ENCODE peak calls at places on chromosomes 16 and 17, in eight cellular contexts. One of them, this sample, is unnamed.

GRCh38 chr17:2081564-2081963 is 26.7 kb downstream of the HIC1 start:
- DNase-seq in stimulated activated CD4-positive, alpha-beta T cell treated with anti-CD3 and anti-CD28 coated beads, Interleukin-15, amount 100 ng/mL, for 24 hours: no peak
- DNase-seq in A673: no peak
- DNase-seq in H54: no peak
- DNase-seq in sciatic nerve: no peak
- DNase-seq in iPS-NIHi11: no peak
- DNase-seq in activated effector memory CD4-positive, alpha-beta T cell treated with Interleukin-2 at 50 U/mL for 16 hours: no peak
- DNase-seq in HT1080: peak; percentile 93
- DNase-seq in this sample: no peak

GRCh38 chr16:30083216-30084055 is 7.6 kb downstream of the PPP4C start:
- DNase-seq in sciatic nerve: no peak
- DNase-seq in activated effector memory CD4-positive, alpha-beta T cell treated with Interleukin-2 at 50 U/mL for 16 hours: no peak
- DNase-seq in HT1080: no peak
- DNase-seq in stimulated activated CD4-positive, alpha-beta T cell treated with anti-CD3 and anti-CD28 coated beads, Interleukin-15, amount 100 ng/mL, for 24 hours: no peak
- DNase-seq in H54: no peak
- DNase-seq in A673: no peak
- DNase-seq in iPS-NIHi11: no peak
- DNase-seq in this sample: no peak

GRCh38 chr17:41511130-41511529 is 5.7 kb upstream of the KRT13 start:
- DNase-seq in sciatic nerve: no peak
- DNase-seq in H54: no peak
- DNase-seq in iPS-NIHi11: peak; percentile 69
- DNase-seq in HT1080: no peak
- DNase-seq in stimulated activated CD4-positive, alpha-beta T cell treated with anti-CD3 and anti-CD28 coated beads, Interleukin-15, amount 100 ng/mL, for 24 hours: no peak
- DNase-seq in A673: no peak
- DNase-seq in activated effector memory CD4-positive, alpha-beta T cell treated with Interleukin-2 at 50 U/mL for 16 hours: no peak
- DNase-seq in this sample: no peak

GRCh38 chr17:11990363-11990983 is 6.8 kb downstream of the ZNF18 start:
- DNase-seq in H54: no peak
- DNase-seq in stimulated activated CD4-positive, alpha-beta T cell treated with anti-CD3 and anti-CD28 coated beads, Interleukin-15, amount 100 ng/mL, for 24 hours: no peak
- DNase-seq in HT1080: no peak
- DNase-seq in activated effector memory CD4-positive, alpha-beta T cell treated with Interleukin-2 at 50 U/mL for 16 hours: no peak
- DNase-seq in iPS-NIHi11: no peak
- DNase-seq in sciatic nerve: no peak
- DNase-seq in A673: no peak
- DNase-seq in this sample: no peak

GRCh38 chr16:56708821-56709685 is 20.9 kb upstream of the NUP93 start:
- DNase-seq in activated effector memory CD4-positive, alpha-beta T cell treated with Interleukin-2 at 50 U/mL for 16 hours: no peak
- DNase-seq in A673: no peak
- DNase-seq in sciatic nerve: no peak
- DNase-seq in iPS-NIHi11: no peak
- DNase-seq in H54: no peak
- DNase-seq in stimulated activated CD4-positive, alpha-beta T cell treated with anti-CD3 and anti-CD28 coated beads, Interleukin-15, amount 100 ng/mL, for 24 hours: peak; percentile 18
- DNase-seq in HT1080: no peak
- DNase-seq in this sample: no peak

GRCh38 chr16:12646490-12647274 is 157.0 kb downstream of the CPPED1 start:
- DNase-seq in stimulated activated CD4-positive, alpha-beta T cell treated with anti-CD3 and anti-CD28 coated beads, Interleukin-15, amount 100 ng/mL, for 24 hours: peak; percentile 41
- DNase-seq in iPS-NIHi11: no peak
- DNase-seq in sciatic nerve: peak; percentile 73
- DNase-seq in H54: no peak
- DNase-seq in HT1080: peak; percentile 68
- DNase-seq in A673: peak; percentile 55
- DNase-seq in activated effector memory CD4-positive, alpha-beta T cell treated with Interleukin-2 at 50 U/mL for 16 hours: no peak
- DNase-seq in this sample: no peak

GRCh38 chr16:89137666-89138512 is 33.7 kb upstream of the CDH15 start:
- DNase-seq in stimulated activated CD4-positive, alpha-beta T cell treated with anti-CD3 and anti-CD28 coated beads, Interleukin-15, amount 100 ng/mL, for 24 hours: no peak
- DNase-seq in A673: no peak
- DNase-seq in sciatic nerve: no peak
- DNase-seq in HT1080: no peak
- DNase-seq in activated effector memory CD4-positive, alpha-beta T cell treated with Interleukin-2 at 50 U/mL for 16 hours: no peak
- DNase-seq in iPS-NIHi11: no peak
- DNase-seq in H54: no peak
- DNase-seq in this sample: no peak

GRCh38 chr16:69150146-69150865 is 17.9 kb downstream of the UTP4 start:
- DNase-seq in stimulated activated CD4-positive, alpha-beta T cell treated with anti-CD3 and anti-CD28 coated beads, Interleukin-15, amount 100 ng/mL, for 24 hours: peak; percentile 45
- DNase-seq in sciatic nerve: no peak
- DNase-seq in iPS-NIHi11: peak; percentile 73
- DNase-seq in H54: peak; percentile 42
- DNase-seq in HT1080: peak; percentile 69
- DNase-seq in A673: peak; percentile 86
- DNase-seq in activated effector memory CD4-positive, alpha-beta T cell treated with Interleukin-2 at 50 U/mL for 16 hours: no peak
- DNase-seq in this sample: peak; percentile 60

GRCh38 chr17:48127371-48128051 is 19.9 kb downstream of the SNX11 start:
- DNase-seq in H54: peak; percentile 96
- DNase-seq in sciatic nerve: peak; percentile 50
- DNase-seq in activated effector memory CD4-positive, alpha-beta T cell treated with Interleukin-2 at 50 U/mL for 16 hours: no peak
- DNase-seq in HT1080: peak; percentile 84
- DNase-seq in iPS-NIHi11: peak; percentile 43
- DNase-seq in A673: no peak
- DNase-seq in stimulated activated CD4-positive, alpha-beta T cell treated with anti-CD3 and anti-CD28 coated beads, Interleukin-15, amount 100 ng/mL, for 24 hours: no peak
- DNase-seq in this sample: no peak

GRCh38 chr17:74417178-74418045 is 14.5 kb upstream of the GPRC5C start:
- DNase-seq in H54: peak; percentile 88
- DNase-seq in stimulated activated CD4-positive, alpha-beta T cell treated with anti-CD3 and anti-CD28 coated beads, Interleukin-15, amount 100 ng/mL, for 24 hours: peak; percentile 18
- DNase-seq in activated effector memory CD4-positive, alpha-beta T cell treated with Interleukin-2 at 50 U/mL for 16 hours: no peak
- DNase-seq in HT1080: peak; percentile 66
- DNase-seq in A673: no peak
- DNase-seq in sciatic nerve: no peak
- DNase-seq in iPS-NIHi11: no peak
- DNase-seq in this sample: no peak

GRCh38 chr16:24731722-24732419 is 2.4 kb downstream of the TNRC6A start:
- DNase-seq in activated effector memory CD4-positive, alpha-beta T cell treated with Interleukin-2 at 50 U/mL for 16 hours: no peak
- DNase-seq in iPS-NIHi11: no peak
- DNase-seq in stimulated activated CD4-positive, alpha-beta T cell treated with anti-CD3 and anti-CD28 coated beads, Interleukin-15, amount 100 ng/mL, for 24 hours: no peak
- DNase-seq in HT1080: no peak
- DNase-seq in H54: no peak
- DNase-seq in sciatic nerve: no peak
- DNase-seq in A673: no peak
- DNase-seq in this sample: no peak

This sample was measured in GM04504.